ENCODE peak calls at places on chromosomes 6 and 20, in ten cellular contexts. One of them, this sample, is unnamed.

GRCh38 chr6:143174516-143174915 is 113.8 kb downstream of the AIG1 start:
- DNase-seq in heart left ventricle: no peak
- DNase-seq in transverse colon: no peak
- DNase-seq in SJSA1: no peak
- DNase-seq in ascending aorta: no peak
- DNase-seq in kidney: no peak
- DNase-seq in lower lobe of right lung: no peak
- DNase-seq in BE2C: no peak
- DNase-seq in uterus: no peak
- DNase-seq in HAP-1: no peak
- DNase-seq in this sample: no peak

GRCh38 chr6:73388800-73389512 is 5.7 kb upstream of the DDX43 start:
- DNase-seq in BE2C: peak; percentile 61
- DNase-seq in HAP-1: peak; percentile 77
- DNase-seq in kidney: peak; percentile 81
- DNase-seq in heart left ventricle: peak; percentile 39
- DNase-seq in uterus: peak; percentile 22
- DNase-seq in ascending aorta: peak; percentile 72
- DNase-seq in lower lobe of right lung: peak; percentile 70
- DNase-seq in SJSA1: peak; percentile 61
- DNase-seq in transverse colon: peak; percentile 68
- DNase-seq in this sample: peak; percentile 39

GRCh38 chr6:101614774-101615173 is 221.3 kb downstream of the GRIK2 start:
- DNase-seq in lower lobe of right lung: no peak
- DNase-seq in SJSA1: no peak
- DNase-seq in kidney: no peak
- DNase-seq in HAP-1: peak; percentile 31
- DNase-seq in heart left ventricle: no peak
- DNase-seq in BE2C: no peak
- DNase-seq in ascending aorta: no peak
- DNase-seq in transverse colon: no peak
- DNase-seq in uterus: no peak
- DNase-seq in this sample: no peak

GRCh38 chr6:37125779-37126553 is 44.0 kb upstream of the PIM1 start:
- DNase-seq in transverse colon: no peak
- DNase-seq in heart left ventricle: no peak
- DNase-seq in lower lobe of right lung: no peak
- DNase-seq in SJSA1: peak; percentile 79
- DNase-seq in BE2C: no peak
- DNase-seq in kidney: peak; percentile 57
- DNase-seq in HAP-1: peak; percentile 80
- DNase-seq in ascending aorta: no peak
- DNase-seq in uterus: no peak
- DNase-seq in this sample: no peak

GRCh38 chr20:36305602-36306556 is at the start of gene DLGAP4:
- DNase-seq in SJSA1: peak; percentile 36
- DNase-seq in uterus: no peak
- DNase-seq in transverse colon: no peak
- DNase-seq in BE2C: no peak
- DNase-seq in ascending aorta: no peak
- DNase-seq in kidney: no peak
- DNase-seq in heart left ventricle: no peak
- DNase-seq in HAP-1: peak; percentile 26
- DNase-seq in lower lobe of right lung: no peak
- DNase-seq in this sample: no peak

GRCh38 chr20:2059411-2059810 is 42.2 kb upstream of the STK35 start:
- DNase-seq in ascending aorta: no peak
- DNase-seq in transverse colon: no peak
- DNase-seq in uterus: no peak
- DNase-seq in HAP-1: no peak
- DNase-seq in kidney: no peak
- DNase-seq in heart left ventricle: no peak
- DNase-seq in lower lobe of right lung: no peak
- DNase-seq in SJSA1: no peak
- DNase-seq in BE2C: no peak
- DNase-seq in this sample: no peak

GRCh38 chr6:106514281-106514885 is 114.9 kb downstream of the RTN4IP1 start:
- DNase-seq in HAP-1: no peak
- DNase-seq in SJSA1: no peak
- DNase-seq in ascending aorta: no peak
- DNase-seq in lower lobe of right lung: no peak
- DNase-seq in transverse colon: no peak
- DNase-seq in kidney: no peak
- DNase-seq in uterus: no peak
- DNase-seq in heart left ventricle: no peak
- DNase-seq in BE2C: no peak
- DNase-seq in this sample: no peak

GRCh38 chr20:3686867-3687321 is 5.1 kb upstream of the ADAM33 start:
- DNase-seq in transverse colon: peak; percentile 81
- DNase-seq in HAP-1: no peak
- DNase-seq in heart left ventricle: peak; percentile 89
- DNase-seq in ascending aorta: peak; percentile 93
- DNase-seq in SJSA1: no peak
- DNase-seq in BE2C: no peak
- DNase-seq in kidney: peak; percentile 89
- DNase-seq in lower lobe of right lung: no peak
- DNase-seq in uterus: peak; percentile 94
- DNase-seq in this sample: no peak

GRCh38 chr20:32139947-32140346 is 30.4 kb downstream of the TM9SF4 start:
- DNase-seq in kidney: no peak
- DNase-seq in HAP-1: no peak
- DNase-seq in ascending aorta: no peak
- DNase-seq in heart left ventricle: no peak
- DNase-seq in SJSA1: no peak
- DNase-seq in lower lobe of right lung: no peak
- DNase-seq in transverse colon: no peak
- DNase-seq in uterus: no peak
- DNase-seq in BE2C: no peak
- DNase-seq in this sample: no peak

GRCh38 chr20:47642624-47643023 is 140.9 kb downstream of the NCOA3 start:
- DNase-seq in SJSA1: no peak
- DNase-seq in BE2C: no peak
- DNase-seq in lower lobe of right lung: no peak
- DNase-seq in transverse colon: no peak
- DNase-seq in uterus: no peak
- DNase-seq in HAP-1: no peak
- DNase-seq in heart left ventricle: no peak
- DNase-seq in kidney: no peak
- DNase-seq in ascending aorta: no peak
- DNase-seq in this sample: no peak

GRCh38 chr6:86453232-86453631 is 484.1 kb upstream of the HTR1E start:
- DNase-seq in BE2C: no peak
- DNase-seq in kidney: no peak
- DNase-seq in transverse colon: no peak
- DNase-seq in heart left ventricle: no peak
- DNase-seq in uterus: no peak
- DNase-seq in lower lobe of right lung: no peak
- DNase-seq in ascending aorta: no peak
- DNase-seq in SJSA1: no peak
- DNase-seq in HAP-1: no peak
- DNase-seq in this sample: no peak

GRCh38 chr6:86459978-86460377 is 477.4 kb upstream of the HTR1E start:
- DNase-seq in ascending aorta: no peak
- DNase-seq in SJSA1: no peak
- DNase-seq in HAP-1: no peak
- DNase-seq in lower lobe of right lung: no peak
- DNase-seq in uterus: no peak
- DNase-seq in heart left ventricle: no peak
- DNase-seq in transverse colon: no peak
- DNase-seq in kidney: no peak
- DNase-seq in BE2C: no peak
- DNase-seq in this sample: no peak

GRCh38 chr6:86456786-86457185 is 480.5 kb upstream of the HTR1E start:
- DNase-seq in SJSA1: no peak
- DNase-seq in heart left ventricle: no peak
- DNase-seq in HAP-1: no peak
- DNase-seq in BE2C: no peak
- DNase-seq in kidney: no peak
- DNase-seq in ascending aorta: no peak
- DNase-seq in transverse colon: no peak
- DNase-seq in lower lobe of right lung: no peak
- DNase-seq in uterus: no peak
- DNase-seq in this sample: no peak
- H3K9me3 ChIP-seq in SJSA1: no peaks in the 10 kb centered on the region
- H3K9me3 ChIP-seq in heart left ventricle: peaks cover 6% of the 10 kb centered on the region
- H3K9me3 ChIP-seq in HAP-1: no peaks in the 10 kb centered on the region
- H3K9me3 ChIP-seq in BE2C: no peaks in the 10 kb centered on the region
- H3K9me3 ChIP-seq in kidney: no peaks in the 10 kb centered on the region
- H3K9me3 ChIP-seq in ascending aorta: no peaks in the 10 kb centered on the region
- H3K9me3 ChIP-seq in transverse colon: no peaks in the 10 kb centered on the region
- H3K9me3 ChIP-seq in lower lobe of right lung: no peaks in the 10 kb centered on the region
- H3K9me3 ChIP-seq in uterus: no peaks in the 10 kb centered on the region
- H3K9me3 ChIP-seq in this sample: no peaks in the 10 kb centered on the region

GRCh38 chr6:111559193-111560097 is 46.2 kb downstream of the TRAF3IP2 start:
- DNase-seq in uterus: peak; percentile 76
- DNase-seq in HAP-1: no peak
- DNase-seq in kidney: no peak
- DNase-seq in lower lobe of right lung: no peak
- DNase-seq in heart left ventricle: peak; percentile 40
- DNase-seq in transverse colon: no peak
- DNase-seq in SJSA1: no peak
- DNase-seq in BE2C: peak; percentile 57
- DNase-seq in ascending aorta: no peak
- DNase-seq in this sample: no peak
- H3K4me3 ChIP-seq in uterus: no peak overlapping the region
- H3K4me3 ChIP-seq in HAP-1: no peak overlapping the region
- H3K4me3 ChIP-seq in kidney: no peak overlapping the region
- H3K4me3 ChIP-seq in lower lobe of right lung: no peak overlapping the region
- H3K4me3 ChIP-seq in heart left ventricle: no peak overlapping the region
- H3K4me3 ChIP-seq in transverse colon: no peak overlapping the region
- H3K4me3 ChIP-seq in SJSA1: no peak overlapping the region
- H3K4me3 ChIP-seq in BE2C: no peak overlapping the region
- H3K4me3 ChIP-seq in ascending aorta: no peak overlapping the region
- H3K4me3 ChIP-seq in this sample: no peak overlapping the region

GRCh38 chr20:5181955-5182354 is 55.1 kb downstream of the CDS2 start:
- DNase-seq in SJSA1: no peak
- DNase-seq in uterus: no peak
- DNase-seq in transverse colon: no peak
- DNase-seq in heart left ventricle: no peak
- DNase-seq in kidney: no peak
- DNase-seq in lower lobe of right lung: no peak
- DNase-seq in ascending aorta: no peak
- DNase-seq in HAP-1: no peak
- DNase-seq in BE2C: no peak
- DNase-seq in this sample: no peak

GRCh38 chr20:5182615-5183254 is 55.9 kb downstream of the CDS2 start:
- DNase-seq in HAP-1: no peak
- DNase-seq in ascending aorta: no peak
- DNase-seq in SJSA1: no peak
- DNase-seq in lower lobe of right lung: no peak
- DNase-seq in kidney: no peak
- DNase-seq in uterus: no peak
- DNase-seq in transverse colon: no peak
- DNase-seq in heart left ventricle: no peak
- DNase-seq in BE2C: no peak
- DNase-seq in this sample: no peak

GRCh38 chr20:5187122-5187521 is 60.3 kb downstream of the CDS2 start:
- DNase-seq in lower lobe of right lung: no peak
- DNase-seq in ascending aorta: no peak
- DNase-seq in SJSA1: no peak
- DNase-seq in BE2C: no peak
- DNase-seq in kidney: no peak
- DNase-seq in heart left ventricle: no peak
- DNase-seq in uterus: no peak
- DNase-seq in transverse colon: no peak
- DNase-seq in HAP-1: no peak
- DNase-seq in this sample: no peak

GRCh38 chr20:5183731-5184474 is 57.1 kb downstream of the CDS2 start:
- DNase-seq in heart left ventricle: no peak
- DNase-seq in HAP-1: no peak
- DNase-seq in kidney: no peak
- DNase-seq in SJSA1: no peak
- DNase-seq in uterus: no peak
- DNase-seq in lower lobe of right lung: no peak
- DNase-seq in transverse colon: no peak
- DNase-seq in BE2C: no peak
- DNase-seq in ascending aorta: no peak
- DNase-seq in this sample: no peak

DNA sequence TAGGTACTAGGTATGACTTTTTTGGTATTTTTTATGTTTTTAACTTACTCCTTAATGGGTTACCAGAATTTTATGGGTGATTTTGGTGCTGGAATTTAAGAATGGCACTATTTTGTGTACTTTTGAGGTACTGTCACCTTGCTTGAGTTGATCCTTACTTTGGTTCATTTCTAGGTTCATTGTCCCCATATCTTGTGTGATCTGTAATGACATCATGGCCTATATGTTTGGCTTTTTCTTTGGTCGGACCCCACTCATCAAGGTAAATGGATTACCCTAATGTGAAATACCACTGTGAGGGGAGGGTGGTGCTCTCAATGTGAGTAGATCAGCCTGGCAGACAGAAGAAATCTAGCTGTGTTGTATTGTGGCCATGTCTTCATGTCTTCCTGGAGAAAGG is 57.9 kb downstream of the CDS2 start:
- DNase-seq in uterus: no peak
- DNase-seq in heart left ventricle: no peak
- DNase-seq in kidney: no peak
- DNase-seq in HAP-1: no peak
- DNase-seq in BE2C: no peak
- DNase-seq in ascending aorta: no peak
- DNase-seq in SJSA1: no peak
- DNase-seq in transverse colon: no peak
- DNase-seq in lower lobe of right lung: no peak
- DNase-seq in this sample: no peak
- H3K36me3 ChIP-seq in uterus: no peaks in the 10 kb centered on the region
- H3K36me3 ChIP-seq in heart left ventricle: peaks cover 81% of the 10 kb centered on the region
- H3K36me3 ChIP-seq in kidney: peaks cover 23% of the 10 kb centered on the region
- H3K36me3 ChIP-seq in HAP-1: peaks cover 18% of the 10 kb centered on the region
- H3K36me3 ChIP-seq in BE2C: peaks cover 4% of the 10 kb centered on the region
- H3K36me3 ChIP-seq in ascending aorta: peaks cover 69% of the 10 kb centered on the region
- H3K36me3 ChIP-seq in SJSA1: peaks cover 42% of the 10 kb centered on the region
- H3K36me3 ChIP-seq in transverse colon: peaks cover 47% of the 10 kb centered on the region
- H3K36me3 ChIP-seq in lower lobe of right lung: peaks cover 92% of the 10 kb centered on the region
- H3K36me3 ChIP-seq in this sample: peaks cover 61% of the 10 kb centered on the region

DNA sequence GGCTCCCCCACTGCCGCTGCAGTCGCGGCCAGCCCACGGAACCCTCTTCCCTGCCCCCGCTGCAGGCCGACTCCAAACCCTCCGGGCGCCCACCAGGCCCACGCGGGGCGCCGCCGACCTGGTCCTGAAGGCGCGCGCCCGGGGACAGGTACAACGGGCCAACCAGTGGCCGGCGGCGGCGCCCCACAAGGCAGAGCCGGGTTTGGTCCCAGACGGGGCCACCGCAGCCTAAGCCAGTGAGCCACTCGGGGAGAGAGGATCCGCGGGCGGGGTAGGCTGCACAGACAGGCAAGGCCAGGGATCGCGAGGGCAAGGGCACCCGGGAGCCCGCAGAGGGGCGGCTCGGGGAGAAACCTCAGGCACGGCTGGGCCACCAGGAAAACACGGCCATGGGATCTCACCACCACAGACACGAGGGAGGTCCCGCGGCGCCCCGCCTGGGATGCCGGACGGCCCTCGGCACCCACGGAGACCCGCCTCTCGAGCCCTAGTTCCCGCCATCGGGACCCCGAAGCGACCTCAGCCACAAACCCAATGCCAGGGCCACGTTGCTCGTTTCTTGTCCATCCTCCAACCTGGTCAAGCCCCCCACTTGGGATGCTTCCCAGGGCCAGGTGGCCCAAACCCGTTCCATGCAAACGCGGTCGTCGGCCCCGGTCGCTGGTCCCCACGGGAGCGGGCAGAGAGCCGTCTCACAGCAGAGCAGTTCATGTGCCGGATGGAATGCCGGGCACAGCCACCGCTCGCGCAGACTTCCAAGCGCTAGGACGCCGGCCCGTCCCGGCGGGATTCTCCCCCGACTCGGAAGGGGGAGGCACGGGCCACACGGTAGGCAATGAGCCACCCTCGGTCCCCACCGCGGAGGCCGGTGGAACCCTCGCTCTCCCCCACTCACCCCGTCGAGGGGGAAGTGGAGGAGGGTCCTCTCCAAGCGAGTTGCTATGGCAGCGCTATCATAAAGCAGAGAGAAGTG is 1956.6 kb upstream of the DEFB115 start:
- DNase-seq in heart left ventricle: no peak
- DNase-seq in HAP-1: no peak
- DNase-seq in lower lobe of right lung: no peak
- DNase-seq in ascending aorta: no peak
- DNase-seq in uterus: no peak
- DNase-seq in transverse colon: no peak
- DNase-seq in kidney: peak; percentile 77
- DNase-seq in SJSA1: no peak
- DNase-seq in BE2C: no peak
- DNase-seq in this sample: no peak
- H3K9me3 ChIP-seq in heart left ventricle: peaks cover 19% of the 10 kb centered on the region
- H3K9me3 ChIP-seq in HAP-1: peaks cover 3% of the 10 kb centered on the region
- H3K9me3 ChIP-seq in lower lobe of right lung: peaks cover 7% of the 10 kb centered on the region
- H3K9me3 ChIP-seq in ascending aorta: peaks cover 18% of the 10 kb centered on the region
- H3K9me3 ChIP-seq in uterus: no peaks in the 10 kb centered on the region
- H3K9me3 ChIP-seq in transverse colon: peaks cover 32% of the 10 kb centered on the region
- H3K9me3 ChIP-seq in kidney: no peaks in the 10 kb centered on the region
- H3K9me3 ChIP-seq in SJSA1: peaks cover 12% of the 10 kb centered on the region
- H3K9me3 ChIP-seq in BE2C: peaks cover 3% of the 10 kb centered on the region
- H3K9me3 ChIP-seq in this sample: no peaks in the 10 kb centered on the region